ENCODE peak calls at places on chromosomes 16 and 17, in ten cellular contexts. M is dorsolateral prefrontal cortex; C is NCI-H1930; A is GM18507; I is NCI-H2107; F is stimulated activated naive CD4-positive, alpha-beta T cell treated with Interleukin-2 at 50 U/mL for 16 hours; J is GM04504; U is PC-3; H is hepatic stellate cell; R is cardiac muscle cell. L is an unnamed sample.

GRCh38 chr16:25135239-25135878 is 23.8 kb downstream of the LCMT1 start:
- DNase-seq in M (no peak), C (no peak), A (no peak), I (no peak), F (no peak), J (no peak), U (peak; percentile 78), H (peak; percentile 38), R (no peak), L (no peak)

GRCh38 chr17:32341141-32341856 is 674 bp downstream of the C17orf75 start:
- DNase-seq in M (no peak), C (no peak), A (no peak), I (no peak), F (peak; percentile 34), J (no peak), U (peak; percentile 26), H (no peak), R (peak; percentile 11), L (no peak)

GRCh38 chr17:27834571-27834970 is 34.2 kb upstream of the NOS2 start:
- DNase-seq in M (no peak), C (no peak), A (no peak), I (no peak), F (no peak), J (no peak), U (peak; percentile 45), H (no peak), R (no peak), L (no peak)

GRCh38 chr17:1629647-1630310 is 1.1 kb upstream of the SLC43A2 start:
- DNase-seq in M (no peak), C (peak; percentile 59), A (no peak), I (no peak), F (peak; percentile 71), J (peak; percentile 16), U (peak; percentile 61), H (peak; percentile 41), R (peak; percentile 53), L (peak; percentile 81)

GRCh38 chr17:7307686-7308624 is 527 bp downstream of the EIF5A start:
- DNase-seq in M (no peak), C (peak; percentile 42), A (no peak), I (no peak), F (peak; percentile 45), J (no peak), U (peak; percentile 35), H (no peak), R (peak; percentile 59), L (peak; percentile 58)

GRCh38 chr16:85356157-85356556 is 243.9 kb upstream of the CIBAR2 start:
- DNase-seq in M (no peak), C (no peak), A (no peak), I (no peak), F (no peak), J (no peak), U (no peak), H (no peak), R (no peak), L (no peak)

GRCh38 chr16:27179500-27180072 is 23.7 kb upstream of the KDM8 start:
- DNase-seq in M (no peak), C (peak; percentile 47), A (peak; percentile 66), I (no peak), F (peak; percentile 71), J (no peak), U (peak; percentile 58), H (peak; percentile 79), R (peak; percentile 81), L (peak; percentile 81)

GRCh38 chr16:11340710-11341109 is 4.5 kb upstream of the RMI2 start:
- DNase-seq in M (no peak), C (no peak), A (no peak), I (no peak), F (no peak), J (no peak), U (no peak), H (no peak), R (no peak), L (no peak)

GRCh38 chr16:79589495-79590134 is 10.9 kb downstream of the MAF start:
- DNase-seq in M (no peak), C (no peak), A (no peak), I (no peak), F (no peak), J (no peak), U (no peak), H (no peak), R (no peak), L (no peak)

L was measured in endothelial cell.